ENCODE peak calls at places on chromosomes 6 and 20, in six cellular contexts. V is RCC 7860, S is H54, F is ELF-1, H is NCI-H1105, M is AG09319. E is an unnamed sample.

GRCh38 chr6:70337379-70338073 is 34.6 kb upstream of the COL9A1 start:
- DNase-seq in V (no peak), S (no peak), F (no peak), H (no peak), M (no peak), E (no peak)

GRCh38 chr6:52877168-52877567 is 32.3 kb downstream of the GSTA3 start:
- DNase-seq in V (peak; percentile 78), S (peak; percentile 50), F (no peak), H (no peak), M (peak; percentile 16), E (no peak)

GRCh38 chr20:10659651-10660601 is 13.9 kb downstream of the JAG1 start:
- DNase-seq in V (no peak), S (no peak), F (peak; percentile 67), H (no peak), M (no peak), E (peak; percentile 14)

GRCh38 chr6:69421986-69422385 is 374.8 kb downstream of the LMBRD1 start:
- DNase-seq in V (no peak), S (no peak), F (no peak), H (no peak), M (no peak), E (no peak)

GRCh38 chr20:57388953-57389694 is 2.1 kb upstream of the RBM38 start:
- DNase-seq in V (peak; percentile 21), S (no peak), F (peak; percentile 81), H (no peak), M (peak; percentile 31), E (no peak)

GRCh38 chr6:138695193-138695592 is 78.4 kb upstream of the CCDC28A start:
- DNase-seq in V (no peak), S (no peak), F (no peak), H (no peak), M (no peak), E (no peak)

GRCh38 chr6:44896701-44897100 is 431.4 kb upstream of the RUNX2 start:
- DNase-seq in V (no peak), S (no peak), F (no peak), H (no peak), M (no peak), E (no peak)

GRCh38 chr6:134870677-134871498 is 79.0 kb downstream of the ALDH8A1 start:
- DNase-seq in V (no peak), S (no peak), F (no peak), H (no peak), M (no peak), E (no peak)

GRCh38 chr6:108180776-108181175 is 15.0 kb downstream of the NR2E1 start:
- DNase-seq in V (no peak), S (no peak), F (no peak), H (no peak), M (no peak), E (no peak)

GRCh38 chr20:41110930-41111577 is 26.3 kb upstream of the PLCG1 start:
- DNase-seq in V (no peak), S (no peak), F (peak; percentile 9), H (no peak), M (no peak), E (no peak)

GRCh38 chr6:89433637-89434499 is 916 bp downstream of the ANKRD6 start:
- DNase-seq in V (no peak), S (no peak), F (peak; percentile 32), H (no peak), M (no peak), E (peak; percentile 65)

GRCh38 chr20:63495771-63496403 is 3.0 kb downstream of the EEF1A2 start:
- DNase-seq in V (no peak), S (no peak), F (peak; percentile 60), H (peak; percentile 34), M (no peak), E (no peak)

GRCh38 chr20:58023781-58024180 is 204.7 kb downstream of the ANKRD60 start:
- DNase-seq in V (no peak), S (no peak), F (no peak), H (no peak), M (no peak), E (no peak)

GRCh38 chr6:115753446-115753845 is 307.2 kb downstream of the FRK start:
- DNase-seq in V (no peak), S (no peak), F (no peak), H (no peak), M (no peak), E (no peak)

GRCh38 chr20:44576297-44576696 is 6.1 kb upstream of the PKIG start:
- DNase-seq in V (no peak), S (no peak), F (no peak), H (no peak), M (no peak), E (no peak)

GRCh38 chr20:47454298-47455132 is 47.2 kb upstream of the NCOA3 start:
- DNase-seq in V (no peak), S (no peak), F (peak; percentile 57), H (no peak), M (no peak), E (no peak)

GRCh38 chr6:43883698-43884659 is 114.0 kb downstream of the VEGFA start:
- DNase-seq in V (no peak), S (no peak), F (peak; percentile 59), H (no peak), M (no peak), E (no peak)

GRCh38 chr6:18997375-18997826 is 610.3 kb downstream of the RNF144B start:
- DNase-seq in V (peak; percentile 48), S (peak; percentile 19), F (peak; percentile 27), H (no peak), M (peak; percentile 27), E (no peak)

GRCh38 chr6:17341891-17342290 is 51.5 kb upstream of the CAP2 start:
- DNase-seq in V (no peak), S (no peak), F (no peak), H (no peak), M (no peak), E (no peak)

GRCh38 chr20:30922129-30922528 is 335.3 kb upstream of the DEFB115 start:
- DNase-seq in V (no peak), S (no peak), F (no peak), H (no peak), M (no peak), E (no peak)

GRCh38 chr20:51759769-51760510 is 8.2 kb downstream of the ATP9A start:
- DNase-seq in V (no peak), S (no peak), F (peak; percentile 29), H (no peak), M (no peak), E (no peak)

GRCh38 chr6:25670793-25671513 is 18.9 kb downstream of the SCGN start:
- DNase-seq in V (no peak), S (peak; percentile 12), F (no peak), H (no peak), M (no peak), E (peak; percentile 7)

GRCh38 chr6:114024746-114025145 is 53.8 kb upstream of the HDAC2 start:
- DNase-seq in V (no peak), S (no peak), F (no peak), H (no peak), M (no peak), E (no peak)

GRCh38 chr20:11130554-11131166 is 456.9 kb upstream of the JAG1 start:
- DNase-seq in V (peak; percentile 33), S (no peak), F (no peak), H (no peak), M (no peak), E (no peak)

GRCh38 chr6:151948007-151948745 is 140.7 kb downstream of the ESR1 start:
- DNase-seq in V (no peak), S (no peak), F (no peak), H (no peak), M (no peak), E (no peak)

GRCh38 chr6:135876048-135876447 is 24.5 kb downstream of the PDE7B start:
- DNase-seq in V (no peak), S (no peak), F (peak; percentile 4), H (no peak), M (no peak), E (no peak)

GRCh38 chr6:11288065-11288464 is 55.6 kb upstream of the NEDD9 start:
- DNase-seq in V (no peak), S (no peak), F (no peak), H (no peak), M (no peak), E (peak; percentile 45)

GRCh38 chr6:39088331-39088730 is 26.7 kb downstream of the SAYSD1 start:
- DNase-seq in V (no peak), S (no peak), F (peak; percentile 80), H (no peak), M (peak; percentile 15), E (no peak)

GRCh38 chr20:19992996-19993908 is 23.9 kb upstream of the NAA20 start:
- DNase-seq in V (peak; percentile 89), S (peak; percentile 42), F (peak; percentile 91), H (no peak), M (no peak), E (no peak)

GRCh38 chr20:53631909-53632662 is 38.4 kb upstream of the ZNF217 start:
- DNase-seq in V (no peak), S (no peak), F (peak; percentile 54), H (no peak), M (no peak), E (no peak)

GRCh38 chr20:3093861-3094361 is 9.4 kb upstream of the AVP start:
- DNase-seq in V (no peak), S (no peak), F (no peak), H (no peak), M (no peak), E (no peak)

GRCh38 chr6:132730560-132730959 is 16.7 kb upstream of the VNN1 start:
- DNase-seq in V (no peak), S (no peak), F (no peak), H (no peak), M (peak; percentile 60), E (no peak)

GRCh38 chr20:46312075-46312944 is 4.0 kb upstream of the CDH22 start:
- DNase-seq in V (no peak), S (no peak), F (peak; percentile 35), H (no peak), M (no peak), E (no peak)